ENCODE peak calls at places on chromosomes 2 and 18, in eight cellular contexts. One of them, this sample, is unnamed.
A peak's percentile ranks its signal among the peaks of the same experiment; 100 is the strongest.

GRCh38 chr2:241775223-241776177 is 1.1 kb upstream of the GAL3ST2 start:
- DNase-seq in fibroblast of lung: no peak
- DNase-seq in PC-3: no peak
- DNase-seq in A673: peak; percentile 48
- DNase-seq in ovary: peak; percentile 33
- DNase-seq in HFFc6: no peak
- DNase-seq in WERI-Rb-1: peak; percentile 6
- DNase-seq in WTC11: no peak
- DNase-seq in this sample: no peak

GRCh38 chr2:26894136-26894535 is 46.2 kb downstream of the DPYSL5 start:
- DNase-seq in WERI-Rb-1: no peak
- DNase-seq in PC-3: no peak
- DNase-seq in A673: no peak
- DNase-seq in ovary: no peak
- DNase-seq in HFFc6: no peak
- DNase-seq in fibroblast of lung: no peak
- DNase-seq in WTC11: no peak
- DNase-seq in this sample: no peak

GRCh38 chr2:183010112-183010511 is 28.1 kb downstream of the NCKAP1 start:
- DNase-seq in WTC11: peak; percentile 61
- DNase-seq in ovary: no peak
- DNase-seq in PC-3: peak; percentile 10
- DNase-seq in WERI-Rb-1: no peak
- DNase-seq in A673: peak; percentile 90
- DNase-seq in fibroblast of lung: peak; percentile 72
- DNase-seq in HFFc6: peak; percentile 11
- DNase-seq in this sample: no peak

GRCh38 chr2:164954954-164955701 is at the start of gene SLC38A11:
- DNase-seq in WTC11: peak; percentile 28
- DNase-seq in A673: no peak
- DNase-seq in WERI-Rb-1: no peak
- DNase-seq in fibroblast of lung: peak; percentile 33
- DNase-seq in ovary: peak; percentile 65
- DNase-seq in PC-3: no peak
- DNase-seq in HFFc6: peak; percentile 21
- DNase-seq in this sample: no peak

GRCh38 chr2:102826904-102827303 is 65.1 kb downstream of the TMEM182 start:
- DNase-seq in A673: peak; percentile 40
- DNase-seq in fibroblast of lung: peak; percentile 42
- DNase-seq in ovary: no peak
- DNase-seq in WTC11: no peak
- DNase-seq in PC-3: no peak
- DNase-seq in WERI-Rb-1: no peak
- DNase-seq in HFFc6: no peak
- DNase-seq in this sample: no peak

GRCh38 chr18:79933765-79934164 is 17.7 kb downstream of the SLC66A2 start:
- DNase-seq in ovary: peak; percentile 8
- DNase-seq in A673: no peak
- DNase-seq in HFFc6: peak; percentile 80
- DNase-seq in WERI-Rb-1: peak; percentile 89
- DNase-seq in WTC11: peak; percentile 69
- DNase-seq in fibroblast of lung: peak; percentile 28
- DNase-seq in PC-3: peak; percentile 71
- DNase-seq in this sample: no peak

GRCh38 chr2:173667415-173667814 is 297.8 kb downstream of the SP3 start:
- DNase-seq in fibroblast of lung: no peak
- DNase-seq in ovary: no peak
- DNase-seq in WTC11: no peak
- DNase-seq in HFFc6: no peak
- DNase-seq in PC-3: peak; percentile 39
- DNase-seq in WERI-Rb-1: peak; percentile 35
- DNase-seq in A673: no peak
- DNase-seq in this sample: no peak

GRCh38 chr18:22983175-22983574 is 50.0 kb downstream of the RBBP8 start:
- DNase-seq in PC-3: peak; percentile 67
- DNase-seq in WERI-Rb-1: no peak
- DNase-seq in WTC11: no peak
- DNase-seq in fibroblast of lung: peak; percentile 47
- DNase-seq in A673: peak; percentile 52
- DNase-seq in ovary: no peak
- DNase-seq in HFFc6: peak; percentile 46
- DNase-seq in this sample: peak; percentile 20

GRCh38 chr2:242054881-242055801 is 185.6 kb downstream of the RTP5 start:
- DNase-seq in HFFc6: no peak
- DNase-seq in PC-3: no peak
- DNase-seq in ovary: no peak
- DNase-seq in WTC11: no peak
- DNase-seq in WERI-Rb-1: no peak
- DNase-seq in fibroblast of lung: no peak
- DNase-seq in A673: no peak
- DNase-seq in this sample: peak; percentile 10

GRCh38 chr2:84796798-84797197 is 84.1 kb downstream of the TRABD2A start:
- DNase-seq in HFFc6: no peak
- DNase-seq in PC-3: peak; percentile 62
- DNase-seq in fibroblast of lung: no peak
- DNase-seq in WERI-Rb-1: no peak
- DNase-seq in A673: no peak
- DNase-seq in ovary: no peak
- DNase-seq in WTC11: no peak
- DNase-seq in this sample: no peak

GRCh38 chr2:71619230-71619741 is 165.9 kb downstream of the DYSF start:
- DNase-seq in HFFc6: no peak
- DNase-seq in WERI-Rb-1: no peak
- DNase-seq in PC-3: no peak
- DNase-seq in ovary: peak; percentile 36
- DNase-seq in WTC11: no peak
- DNase-seq in fibroblast of lung: no peak
- DNase-seq in A673: no peak
- DNase-seq in this sample: no peak

GRCh38 chr18:54712315-54712714 is 116.0 kb upstream of the RAB27B start:
- DNase-seq in WERI-Rb-1: no peak
- DNase-seq in fibroblast of lung: peak; percentile 82
- DNase-seq in WTC11: no peak
- DNase-seq in ovary: no peak
- DNase-seq in A673: no peak
- DNase-seq in HFFc6: peak; percentile 73
- DNase-seq in PC-3: peak; percentile 77
- DNase-seq in this sample: no peak

GRCh38 chr18:61727241-61727640 is 165.6 kb downstream of the RNF152 start:
- DNase-seq in WTC11: no peak
- DNase-seq in fibroblast of lung: peak; percentile 68
- DNase-seq in HFFc6: peak; percentile 38
- DNase-seq in PC-3: peak; percentile 4
- DNase-seq in A673: no peak
- DNase-seq in WERI-Rb-1: no peak
- DNase-seq in ovary: no peak
- DNase-seq in this sample: no peak

GRCh38 chr2:74014813-74015212 is 30.1 kb downstream of the TET3 start:
- DNase-seq in PC-3: no peak
- DNase-seq in WTC11: no peak
- DNase-seq in ovary: no peak
- DNase-seq in fibroblast of lung: no peak
- DNase-seq in HFFc6: no peak
- DNase-seq in A673: no peak
- DNase-seq in WERI-Rb-1: peak; percentile 3
- DNase-seq in this sample: no peak

DNA sequence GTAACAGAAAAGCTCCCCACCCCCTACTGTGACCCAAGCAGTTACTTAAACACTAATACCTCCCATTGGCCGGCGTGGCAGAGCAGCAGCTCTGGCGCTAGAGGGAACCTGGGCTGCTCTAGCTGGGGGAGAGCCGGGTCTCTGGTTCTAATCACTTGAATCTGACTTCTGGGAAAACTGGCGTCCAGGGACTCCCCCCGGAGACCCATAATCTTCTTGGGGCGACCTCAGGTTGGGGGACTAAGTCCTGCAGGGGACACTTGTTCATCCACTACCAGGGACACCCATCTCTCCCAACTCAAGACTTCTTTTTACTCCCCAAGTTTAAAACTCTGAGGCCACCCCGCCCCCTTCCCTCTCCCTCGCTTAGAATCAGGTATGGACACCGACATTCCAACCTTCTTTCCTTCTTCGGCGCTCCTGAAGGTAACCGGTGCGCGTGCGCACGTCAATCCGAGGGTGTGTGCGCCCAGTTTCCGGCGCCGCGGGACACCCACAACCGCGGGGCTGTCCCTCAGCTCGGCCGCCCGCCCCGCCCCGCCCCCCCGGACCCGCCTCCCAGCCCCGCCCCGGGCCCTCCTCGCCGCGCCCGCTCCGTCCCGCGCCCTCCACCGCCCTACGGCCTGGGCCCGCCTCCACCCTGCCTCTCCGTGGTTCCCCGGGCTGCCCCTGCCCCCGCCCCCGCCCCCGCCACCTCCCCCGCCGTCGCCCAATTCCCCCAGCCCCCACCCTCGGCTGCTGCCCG is at the start of gene ERICH2:
- DNase-seq in HFFc6: peak; percentile 11
- DNase-seq in PC-3: peak; percentile 88
- DNase-seq in WTC11: peak; percentile 84
- DNase-seq in WERI-Rb-1: peak; percentile 84
- DNase-seq in fibroblast of lung: peak; percentile 62
- DNase-seq in A673: peak; percentile 79
- DNase-seq in ovary: peak; percentile 79
- DNase-seq in this sample: peak; percentile 92
- TF ChIP-seq CTCF in HFFc6: no peak
- TF ChIP-seq CTCF in PC-3: peak; percentile 27
- TF ChIP-seq CTCF in WTC11: no peak
- TF ChIP-seq CTCF in WERI-Rb-1: no peak
- TF ChIP-seq CTCF in fibroblast of lung: peak; percentile 30
- TF ChIP-seq CTCF in A673: no peak
- TF ChIP-seq CTCF in ovary: no peak
- TF ChIP-seq CTCF in this sample: no peak

GRCh38 chr18:36412778-36413177 is 115.3 kb downstream of the FHOD3 start:
- DNase-seq in ovary: no peak
- DNase-seq in WTC11: peak; percentile 33
- DNase-seq in A673: peak; percentile 5
- DNase-seq in fibroblast of lung: no peak
- DNase-seq in PC-3: peak; percentile 44
- DNase-seq in HFFc6: peak; percentile 26
- DNase-seq in WERI-Rb-1: peak; percentile 62
- DNase-seq in this sample: no peak
- TF ChIP-seq CTCF in ovary: no peak
- TF ChIP-seq CTCF in WTC11: peak; percentile 29
- TF ChIP-seq CTCF in A673: peak; percentile 22
- TF ChIP-seq CTCF in fibroblast of lung: peak; percentile 16
- TF ChIP-seq CTCF in PC-3: peak; percentile 53
- TF ChIP-seq CTCF in HFFc6: peak; percentile 80
- TF ChIP-seq CTCF in WERI-Rb-1: peak; percentile 84
- TF ChIP-seq CTCF in this sample: peak; percentile 11

GRCh38 chr2:117406443-117406842 is 408.0 kb upstream of the DDX18 start:
- DNase-seq in ovary: no peak
- DNase-seq in A673: no peak
- DNase-seq in WERI-Rb-1: no peak
- DNase-seq in PC-3: no peak
- DNase-seq in fibroblast of lung: no peak
- DNase-seq in HFFc6: no peak
- DNase-seq in WTC11: no peak
- DNase-seq in this sample: no peak

GRCh38 chr2:117407746-117408145 is 406.7 kb upstream of the DDX18 start:
- DNase-seq in ovary: no peak
- DNase-seq in A673: no peak
- DNase-seq in WTC11: no peak
- DNase-seq in HFFc6: no peak
- DNase-seq in PC-3: no peak
- DNase-seq in fibroblast of lung: no peak
- DNase-seq in WERI-Rb-1: no peak
- DNase-seq in this sample: no peak

GRCh38 chr2:117409443-117409842 is 405.0 kb upstream of the DDX18 start:
- DNase-seq in A673: no peak
- DNase-seq in PC-3: no peak
- DNase-seq in fibroblast of lung: no peak
- DNase-seq in ovary: no peak
- DNase-seq in HFFc6: no peak
- DNase-seq in WERI-Rb-1: no peak
- DNase-seq in WTC11: no peak
- DNase-seq in this sample: no peak

DNA sequence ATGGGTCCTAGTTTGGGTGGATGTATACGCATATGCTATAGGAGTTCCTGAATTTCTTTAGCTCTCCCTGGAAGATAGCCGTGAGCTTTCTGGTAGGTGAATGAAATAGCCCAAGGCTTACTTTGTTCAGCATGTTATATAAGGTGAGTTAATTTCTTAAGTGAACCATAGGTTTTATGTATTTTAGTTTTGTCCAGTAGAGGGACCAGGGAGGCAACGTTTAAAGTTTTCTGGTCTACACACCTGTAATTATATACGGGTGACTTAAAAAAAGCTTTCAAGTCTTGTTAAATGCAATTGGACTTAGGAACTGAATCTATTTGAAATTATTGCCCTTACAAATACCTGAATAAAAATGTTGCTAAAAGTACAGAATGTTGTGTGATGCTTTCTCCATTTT is 402.5 kb upstream of the DDX18 start:
- DNase-seq in A673: no peak
- DNase-seq in WTC11: no peak
- DNase-seq in WERI-Rb-1: no peak
- DNase-seq in fibroblast of lung: no peak
- DNase-seq in HFFc6: no peak
- DNase-seq in PC-3: peak; percentile 34
- DNase-seq in ovary: no peak
- DNase-seq in this sample: no peak
- TF ChIP-seq CTCF in A673: no peak
- TF ChIP-seq CTCF in WTC11: no peak
- TF ChIP-seq CTCF in WERI-Rb-1: no peak
- TF ChIP-seq CTCF in fibroblast of lung: no peak
- TF ChIP-seq CTCF in HFFc6: no peak
- TF ChIP-seq CTCF in PC-3: peak; percentile 46
- TF ChIP-seq CTCF in ovary: no peak
- TF ChIP-seq CTCF in this sample: no peak

GRCh38 chr2:7813541-7814310 is 868.1 kb upstream of the ID2 start:
- DNase-seq in fibroblast of lung: peak; percentile 27
- DNase-seq in A673: no peak
- DNase-seq in WERI-Rb-1: no peak
- DNase-seq in PC-3: peak; percentile 24
- DNase-seq in WTC11: no peak
- DNase-seq in ovary: no peak
- DNase-seq in HFFc6: no peak
- DNase-seq in this sample: no peak

GRCh38 chr2:7812231-7812995 is 869.4 kb upstream of the ID2 start:
- DNase-seq in fibroblast of lung: peak; percentile 85
- DNase-seq in PC-3: peak; percentile 88
- DNase-seq in HFFc6: peak; percentile 72
- DNase-seq in ovary: no peak
- DNase-seq in WERI-Rb-1: no peak
- DNase-seq in A673: no peak
- DNase-seq in WTC11: no peak
- DNase-seq in this sample: no peak

GRCh38 chr2:7811073-7811472 is 870.8 kb upstream of the ID2 start:
- DNase-seq in ovary: no peak
- DNase-seq in fibroblast of lung: no peak
- DNase-seq in WERI-Rb-1: no peak
- DNase-seq in A673: no peak
- DNase-seq in HFFc6: no peak
- DNase-seq in WTC11: no peak
- DNase-seq in PC-3: peak; percentile 18
- DNase-seq in this sample: no peak

DNA sequence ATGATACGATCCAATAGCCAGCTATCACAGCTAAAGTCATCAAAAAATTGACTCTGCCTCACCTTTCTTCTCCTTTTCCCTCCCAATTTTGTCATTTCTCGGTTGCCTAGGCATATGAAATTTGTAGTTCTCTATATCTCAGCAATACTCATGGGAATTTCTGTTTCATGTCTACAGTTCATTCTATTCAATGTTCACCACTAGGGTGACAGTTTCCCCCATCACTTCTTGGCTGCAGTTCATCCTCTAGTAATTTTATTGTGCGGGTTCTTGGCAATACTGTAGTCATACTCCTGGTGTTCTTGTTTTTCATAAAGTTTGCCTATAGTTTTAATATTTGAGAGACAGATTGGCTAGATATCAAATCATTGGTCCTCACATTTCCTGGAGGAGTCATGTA is 872.2 kb upstream of the ID2 start:
- DNase-seq in fibroblast of lung: no peak
- DNase-seq in PC-3: no peak
- DNase-seq in ovary: no peak
- DNase-seq in HFFc6: no peak
- DNase-seq in WTC11: no peak
- DNase-seq in A673: peak; percentile 13
- DNase-seq in WERI-Rb-1: no peak
- DNase-seq in this sample: no peak
- TF ChIP-seq CTCF in fibroblast of lung: no peak
- TF ChIP-seq CTCF in PC-3: peak; percentile 27
- TF ChIP-seq CTCF in ovary: no peak
- TF ChIP-seq CTCF in HFFc6: peak; percentile 19
- TF ChIP-seq CTCF in WTC11: no peak
- TF ChIP-seq CTCF in A673: peak; percentile 25
- TF ChIP-seq CTCF in WERI-Rb-1: no peak
- TF ChIP-seq CTCF in this sample: no peak